ENCODE peak calls at places on chromosomes 1 and 21, in ten cellular contexts. R, U, S, D, Z, F, Q, V, W and H are unnamed samples.

GRCh38 chr1:179340915-179341314 is 24.9 kb upstream of the AXDND1 start:
- DNase-seq in S (no peak), U (no peak), F (no peak), Q (no peak), D (no peak), V (no peak), Z (no peak), W (no peak), R (no peak), H (no peak)

GRCh38 chr1:176157995-176158394 is 49.1 kb downstream of the COP1 start:
- DNase-seq in Q (peak; percentile 25), W (no peak), S (no peak), F (no peak), U (no peak), R (no peak), D (no peak), Z (no peak), V (no peak), H (no peak)

GRCh38 chr1:98172578-98172977 is 251.7 kb upstream of the DPYD start:
- DNase-seq in V (no peak), U (no peak), W (no peak), D (no peak), R (no peak), Z (no peak), F (no peak), S (no peak), Q (no peak), H (peak; percentile 3)

GRCh38 chr1:22228505-22228911 is 85.6 kb upstream of the WNT4 start:
- DNase-seq in W (peak; percentile 60), R (no peak), U (no peak), D (no peak), Q (no peak), F (no peak), V (no peak), Z (peak; percentile 5), S (no peak), H (no peak)

GRCh38 chr1:235741294-235741693 is 91.7 kb upstream of the GNG4 start:
- DNase-seq in Q (peak; percentile 62), D (no peak), V (no peak), U (peak; percentile 73), W (no peak), F (no peak), S (no peak), R (no peak), Z (no peak), H (no peak)

GRCh38 chr1:212700892-212701819 is 1.5 kb upstream of the BATF3 start:
- DNase-seq in V (no peak), W (no peak), Z (peak; percentile 52), S (peak; percentile 43), U (peak; percentile 15), F (peak; percentile 58), Q (peak; percentile 76), D (peak; percentile 56), R (no peak), H (peak; percentile 86)

GRCh38 chr1:19309123-19309813 is 2.7 kb downstream of the AKR7A2 start:
- DNase-seq in S (no peak), R (no peak), Z (no peak), F (no peak), V (no peak), D (no peak), Q (peak; percentile 93), W (peak; percentile 25), U (peak; percentile 72), H (peak; percentile 94)

GRCh38 chr1:31944205-31945089 is 6.3 kb upstream of the PTP4A2 start:
- DNase-seq in R (peak; percentile 75), D (peak; percentile 54), W (no peak), V (peak; percentile 85), Q (peak; percentile 95), S (peak; percentile 95), F (peak; percentile 90), U (peak; percentile 48), Z (peak; percentile 86), H (peak; percentile 97)

GRCh38 chr1:21816602-21817302 is 4.7 kb downstream of the LDLRAD2 start:
- DNase-seq in U (peak; percentile 16), R (no peak), W (peak; percentile 50), Z (no peak), F (no peak), S (no peak), D (no peak), Q (peak; percentile 80), V (no peak), H (peak; percentile 98)

GRCh38 chr1:180365039-180365438 is 135.0 kb downstream of the LHX4 start:
- DNase-seq in W (no peak), R (no peak), U (no peak), F (no peak), Q (no peak), D (no peak), V (no peak), Z (peak; percentile 29), S (no peak), H (no peak)

GRCh38 chr1:107795471-107795870 is 169.5 kb downstream of the VAV3 start:
- DNase-seq in W (no peak), V (no peak), R (no peak), F (no peak), Z (no peak), Q (no peak), U (no peak), D (no peak), S (no peak), H (no peak)

GRCh38 chr1:81472387-81472786 is 328.3 kb upstream of the ADGRL2 start:
- DNase-seq in V (no peak), U (no peak), D (no peak), W (no peak), S (no peak), Z (no peak), F (no peak), Q (peak; percentile 25), R (no peak), H (no peak)

DNA sequence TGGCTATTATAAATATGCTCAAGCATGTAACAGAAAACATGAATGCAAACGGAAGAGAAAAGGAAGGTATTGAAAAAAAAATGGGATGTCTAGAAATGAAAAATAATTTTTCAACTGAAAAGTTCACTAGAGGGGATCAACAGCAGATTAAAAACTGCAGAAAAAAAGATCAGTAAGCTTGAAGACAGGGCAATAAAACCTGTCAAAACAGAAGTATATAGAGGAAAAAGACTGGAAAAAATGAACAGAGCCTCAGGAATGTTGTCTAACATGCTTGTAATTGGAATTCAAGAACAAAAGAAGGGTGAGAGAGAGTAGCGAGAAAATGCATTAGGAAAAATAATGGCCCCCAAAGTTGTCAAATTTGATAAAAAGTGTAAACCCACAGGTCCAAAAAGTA is 29.6 kb downstream of the CRYAA start:
- DNase-seq in S (no peak), D (no peak), V (no peak), U (no peak), W (no peak), Z (no peak), F (no peak), R (no peak), Q (no peak), H (peak; percentile 26)
- H3K9me3 ChIP-seq in S (peaks cover 5% of the 10 kb centered on the region), D (peaks cover 13% of the 10 kb centered on the region), V (peaks cover 6% of the 10 kb centered on the region), U (peaks cover 7% of the 10 kb centered on the region), W (peaks cover 9% of the 10 kb centered on the region), Z (no peaks in the 10 kb centered on the region), F (no peaks in the 10 kb centered on the region), R (peaks cover 25% of the 10 kb centered on the region), Q (peaks cover 36% of the 10 kb centered on the region), H (peaks cover 4% of the 10 kb centered on the region)

GRCh38 chr1:17002524-17002902 is 9.2 kb downstream of the ATP13A2 start:
- DNase-seq in V (no peak), D (no peak), W (no peak), Z (no peak), U (no peak), S (no peak), Q (no peak), R (no peak), F (no peak), H (no peak)

GRCh38 chr1:17004466-17005364 is 7.0 kb downstream of the ATP13A2 start:
- DNase-seq in W (no peak), D (no peak), Q (no peak), V (no peak), F (no peak), S (no peak), Z (no peak), R (no peak), U (no peak), H (peak; percentile 84)

GRCh38 chr1:17007121-17007520 is 4.6 kb downstream of the ATP13A2 start:
- DNase-seq in Q (no peak), S (no peak), D (no peak), V (no peak), R (no peak), Z (no peak), U (no peak), F (no peak), W (no peak), H (peak; percentile 69)

GRCh38 chr1:17008208-17008855 is 3.4 kb downstream of the ATP13A2 start:
- DNase-seq in D (no peak), Q (no peak), U (no peak), F (no peak), W (no peak), V (no peak), S (no peak), Z (no peak), R (no peak), H (peak; percentile 22)

DNA sequence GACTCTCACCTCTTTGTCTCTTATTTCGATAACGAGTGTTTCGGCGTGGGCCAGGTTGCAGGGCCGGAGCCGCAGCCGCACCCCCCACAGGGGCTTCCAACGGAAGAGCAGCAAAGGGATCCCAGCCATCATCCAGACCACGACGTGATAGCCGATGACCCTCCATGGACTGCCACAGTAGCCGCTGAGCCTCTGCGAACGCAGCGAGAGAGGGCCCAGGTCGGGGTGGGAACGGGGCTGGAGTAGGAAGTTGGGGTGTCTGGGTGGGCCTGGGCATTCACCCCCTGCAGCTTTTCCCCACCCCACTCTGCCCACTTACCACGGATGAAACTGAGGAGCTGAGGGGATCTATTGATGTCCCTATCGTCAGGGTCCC is 6.4 kb downstream of the ATP13A2 start:
- DNase-seq in U (no peak), R (no peak), Q (no peak), S (no peak), W (no peak), F (no peak), V (no peak), D (no peak), Z (no peak), H (peak; percentile 18)
- H3K27ac ChIP-seq in U (no peak overlapping the region), R (no peak overlapping the region), Q (no peak overlapping the region), S (no peak overlapping the region), W (no peak overlapping the region), F (no peak overlapping the region), V (no peak overlapping the region), D (no peak overlapping the region), Z (no peak overlapping the region), H (no peak overlapping the region)

GRCh38 chr1:114377356-114377755 is 133.6 kb downstream of the TRIM33 start:
- DNase-seq in Q (no peak), W (no peak), S (no peak), U (no peak), R (no peak), V (no peak), Z (no peak), F (no peak), D (no peak), H (no peak)
- H3K9me3 ChIP-seq in Q (peaks cover 37% of the 10 kb centered on the region), W (no peaks in the 10 kb centered on the region), S (no peaks in the 10 kb centered on the region), U (peaks cover 3% of the 10 kb centered on the region), R (peaks cover 30% of the 10 kb centered on the region), V (peaks cover 9% of the 10 kb centered on the region), Z (no peaks in the 10 kb centered on the region), F (no peaks in the 10 kb centered on the region), D (peaks cover 11% of the 10 kb centered on the region), H (peaks cover 2% of the 10 kb centered on the region)

GRCh38 chr21:40952551-40953330 is 105.8 kb upstream of the DSCAM start:
- DNase-seq in D (no peak), W (no peak), F (no peak), U (no peak), V (no peak), Q (no peak), R (no peak), Z (no peak), S (no peak), H (no peak)

GRCh38 chr21:40950970-40951369 is 104.0 kb upstream of the DSCAM start:
- DNase-seq in S (no peak), D (no peak), R (no peak), U (no peak), F (no peak), V (no peak), Q (no peak), W (peak; percentile 23), Z (no peak), H (peak; percentile 29)

GRCh38 chr21:40947713-40948112 is 100.8 kb upstream of the DSCAM start:
- DNase-seq in R (no peak), V (no peak), U (no peak), S (no peak), Q (no peak), F (no peak), Z (no peak), D (no peak), W (no peak), H (no peak)
- H3K27ac ChIP-seq in R (no peak overlapping the region), V (no peak overlapping the region), U (no peak overlapping the region), S (no peak overlapping the region), Q (no peak overlapping the region), F (no peak overlapping the region), Z (no peak overlapping the region), D (no peak overlapping the region), W (no peak overlapping the region), H (no peak overlapping the region)